ENCODE peak calls at places on chromosomes 5 and 9, in six cellular contexts. E, V, L, N, J and I are unnamed samples.

GRCh38 chr5:9405196-9405754 is 140.6 kb downstream of the SEMA5A start:
- DNase-seq in J (no peak), E (no peak), L (no peak), N (no peak), V (no peak), I (no peak)

GRCh38 chr5:64210866-64211265 is 45.2 kb downstream of the RNF180 start:
- DNase-seq in N (no peak), J (no peak), L (no peak), E (peak; percentile 87), V (peak; percentile 82), I (peak; percentile 84)

GRCh38 chr5:150082364-150082763 is 4.0 kb downstream of the CSF1R start:
- DNase-seq in V (no peak), N (no peak), L (no peak), E (no peak), J (peak; percentile 76), I (no peak)

GRCh38 chr9:27033815-27034403 is 28.4 kb upstream of the LRRC19 start:
- DNase-seq in V (peak; percentile 62), L (peak; percentile 59), J (peak; percentile 73), E (peak; percentile 78), N (no peak), I (peak; percentile 50)

GRCh38 chr9:38142201-38142600 is 73.2 kb upstream of the SHB start:
- DNase-seq in E (no peak), L (no peak), J (no peak), N (no peak), V (no peak), I (no peak)

GRCh38 chr5:138212828-138213160 is 329 bp downstream of the CDC23 start:
- DNase-seq in L (peak; percentile 26), J (no peak), N (no peak), E (no peak), V (peak; percentile 7), I (peak; percentile 5)

GRCh38 chr9:109012876-109013677 is at the start of gene CTNNAL1:
- DNase-seq in J (peak; percentile 91), L (peak; percentile 81), E (peak; percentile 78), N (peak; percentile 97), V (peak; percentile 92), I (peak; percentile 86)

GRCh38 chr5:43335681-43336080 is 22.5 kb upstream of the HMGCS1 start:
- DNase-seq in L (no peak), E (no peak), N (no peak), J (peak; percentile 76), V (no peak), I (no peak)

GRCh38 chr5:140107312-140108092 is 6.4 kb upstream of the PURA start:
- DNase-seq in V (peak; percentile 93), E (peak; percentile 93), N (peak; percentile 94), L (peak; percentile 92), J (peak; percentile 96), I (peak; percentile 93)
- TF ChIP-seq CTCF in V (no peak), E (peak; percentile 24), N (peak; percentile 42), L (peak; percentile 12), J (no peak), I (peak; percentile 10)

GRCh38 chr5:125412051-125412560 is 665.7 kb upstream of the ZNF608 start:
- DNase-seq in E (peak; percentile 64), N (no peak), L (no peak), J (no peak), V (peak; percentile 40), I (peak; percentile 44)
- H3K4me3 ChIP-seq in E (peak overlapping the region; percentile 30), N (peak overlapping the region; percentile 38), L (no peak overlapping the region), J (no peak overlapping the region), V (no peak overlapping the region), I (no peak overlapping the region)

GRCh38 chr9:104808030-104808614 is 44.2 kb downstream of the NIPSNAP3B start:
- DNase-seq in J (peak; percentile 20), E (peak; percentile 18), N (no peak), L (no peak), V (peak; percentile 53), I (peak; percentile 52)
- TF ChIP-seq CTCF in J (peak; percentile 8), E (peak; percentile 27), N (peak; percentile 50), L (peak; percentile 14), V (peak; percentile 49), I (peak; percentile 42)

GRCh38 chr9:95126739-95127138 is 190.8 kb downstream of the FANCC start:
- DNase-seq in V (no peak), J (no peak), L (no peak), E (no peak), N (no peak), I (no peak)

GRCh38 chr9:95129651-95130291 is 187.7 kb downstream of the FANCC start:
- DNase-seq in N (no peak), V (no peak), J (no peak), E (no peak), L (no peak), I (no peak)

GRCh38 chr9:95125652-95126051 is 191.9 kb downstream of the FANCC start:
- DNase-seq in N (no peak), V (no peak), E (no peak), J (no peak), L (no peak), I (no peak)

GRCh38 chr9:95128177-95128524 is 189.4 kb downstream of the FANCC start:
- DNase-seq in L (no peak), V (no peak), J (no peak), N (no peak), E (no peak), I (no peak)

GRCh38 chr9:95127249-95128176 is 190.0 kb downstream of the FANCC start:
- DNase-seq in J (peak; percentile 69), N (peak; percentile 86), L (peak; percentile 74), E (peak; percentile 74), V (peak; percentile 82), I (peak; percentile 81)
- H3K4me3 ChIP-seq in J (no peak overlapping the region), N (peak overlapping the region; percentile 64), L (no peak overlapping the region), E (peak overlapping the region; percentile 22), V (peak overlapping the region; percentile 49), I (peak overlapping the region; percentile 39)